ENCODE peak calls at places on chromosomes 1 and 21, in seven cellular contexts. P, M, K, I, L, B and V are unnamed samples.

GRCh38 chr1:9874959-9875635 is 35.0 kb downstream of the CTNNBIP1 start:
- DNase-seq in P (peak; percentile 67), M (peak; percentile 67), K (no peak), I (peak; percentile 51), L (peak; percentile 84), B (peak; percentile 80), V (peak; percentile 87)

GRCh38 chr1:181674617-181675016 is 191.3 kb downstream of the CACNA1E start:
- DNase-seq in P (no peak), M (no peak), K (no peak), I (no peak), L (peak; percentile 4), B (no peak), V (no peak)

GRCh38 chr1:176110203-176110602 is 96.9 kb downstream of the COP1 start:
- DNase-seq in P (peak; percentile 83), M (peak; percentile 15), K (no peak), I (no peak), L (no peak), B (no peak), V (no peak)

GRCh38 chr1:204945565-204945977 is 74.9 kb downstream of the NFASC start:
- DNase-seq in P (no peak), M (no peak), K (no peak), I (no peak), L (no peak), B (no peak), V (peak; percentile 60)

GRCh38 chr1:77511440-77511840 is 171.0 kb downstream of the ZZZ3 start:
- DNase-seq in P (peak; percentile 94), M (peak; percentile 77), K (peak; percentile 44), I (peak; percentile 43), L (no peak), B (no peak), V (no peak)

GRCh38 chr21:9008636-9009035 is 1512.7 kb upstream of the TPTE start:
- DNase-seq in P (no peak), M (no peak), K (no peak), I (peak; percentile 64), L (no peak), B (no peak), V (no peak)

GRCh38 chr1:158521666-158522058 is 32.5 kb downstream of the OR6Y1 start:
- DNase-seq in P (no peak), M (no peak), K (no peak), I (no peak), L (no peak), B (no peak), V (no peak)

GRCh38 chr1:72051538-72051937 is 230.8 kb downstream of the NEGR1 start:
- DNase-seq in P (no peak), M (peak; percentile 27), K (no peak), I (no peak), L (no peak), B (no peak), V (no peak)

GRCh38 chr1:45622267-45622890 is 1.5 kb downstream of the CCDC17 start:
- DNase-seq in P (no peak), M (no peak), K (no peak), I (peak; percentile 7), L (no peak), B (peak; percentile 44), V (no peak)

GRCh38 chr1:61445269-61445825 is 279.6 kb downstream of the TM2D1 start:
- DNase-seq in P (no peak), M (no peak), K (peak; percentile 32), I (no peak), L (no peak), B (no peak), V (no peak)

GRCh38 chr1:78044796-78045599 is 768 bp upstream of the GIPC2 start:
- DNase-seq in P (no peak), M (no peak), K (no peak), I (no peak), L (no peak), B (no peak), V (no peak)

GRCh38 chr21:45441431-45442255 is 36.7 kb downstream of the COL18A1 start:
- DNase-seq in P (no peak), M (no peak), K (no peak), I (no peak), L (no peak), B (peak; percentile 40), V (peak; percentile 8)

GRCh38 chr1:4129693-4130092 is 229.6 kb upstream of the C1orf174 start:
- DNase-seq in P (no peak), M (no peak), K (no peak), I (no peak), L (no peak), B (no peak), V (no peak)

GRCh38 chr21:37257967-37258877 is 8.9 kb downstream of the VPS26C start:
- DNase-seq in P (peak; percentile 36), M (peak; percentile 50), K (peak; percentile 46), I (peak; percentile 84), L (peak; percentile 97), B (peak; percentile 69), V (peak; percentile 70)

GRCh38 chr1:100538935-100539835 is 1.2 kb downstream of the GPR88 start:
- DNase-seq in P (peak; percentile 3), M (no peak), K (no peak), I (peak; percentile 7), L (no peak), B (peak; percentile 29), V (peak; percentile 56)

GRCh38 chr1:145846191-145846590 is 761 bp downstream of the NUDT17 start:
- DNase-seq in P (peak; percentile 31), M (peak; percentile 32), K (no peak), I (peak; percentile 38), L (peak; percentile 52), B (no peak), V (peak; percentile 20)

GRCh38 chr1:150410582-150411101 is 46.7 kb downstream of the RPRD2 start:
- DNase-seq in P (peak; percentile 43), M (peak; percentile 4), K (no peak), I (peak; percentile 14), L (no peak), B (no peak), V (no peak)

GRCh38 chr21:29304577-29304976 is 5.9 kb downstream of the BACH1 start:
- DNase-seq in P (no peak), M (no peak), K (no peak), I (no peak), L (no peak), B (no peak), V (no peak)

GRCh38 chr1:235632538-235633219 is 16.9 kb downstream of the GNG4 start:
- DNase-seq in P (peak; percentile 56), M (peak; percentile 66), K (no peak), I (no peak), L (peak; percentile 53), B (no peak), V (no peak)

GRCh38 chr21:41601573-41602371 is 93.8 kb upstream of the TMPRSS2 start:
- DNase-seq in P (peak; percentile 13), M (no peak), K (no peak), I (no peak), L (peak; percentile 35), B (no peak), V (no peak)

GRCh38 chr1:5960336-5960735 is 31.9 kb downstream of the NPHP4 start:
- DNase-seq in P (no peak), M (no peak), K (no peak), I (no peak), L (no peak), B (no peak), V (no peak)

GRCh38 chr1:35773711-35774110 is 3.9 kb upstream of the CLSPN start:
- DNase-seq in P (no peak), M (no peak), K (peak; percentile 27), I (no peak), L (no peak), B (no peak), V (no peak)

GRCh38 chr1:35768350-35769187 is 1.2 kb downstream of the CLSPN start:
- DNase-seq in P (no peak), M (peak; percentile 12), K (no peak), I (peak; percentile 10), L (peak; percentile 9), B (no peak), V (no peak)

GRCh38 chr1:35769759-35770446 is at the start of gene CLSPN:
- DNase-seq in P (peak; percentile 94), M (peak; percentile 96), K (peak; percentile 79), I (peak; percentile 92), L (peak; percentile 98), B (peak; percentile 92), V (peak; percentile 97)

GRCh38 chr1:35764283-35764682 is 5.5 kb downstream of the CLSPN start:
- DNase-seq in P (no peak), M (no peak), K (no peak), I (no peak), L (no peak), B (no peak), V (no peak)

DNA sequence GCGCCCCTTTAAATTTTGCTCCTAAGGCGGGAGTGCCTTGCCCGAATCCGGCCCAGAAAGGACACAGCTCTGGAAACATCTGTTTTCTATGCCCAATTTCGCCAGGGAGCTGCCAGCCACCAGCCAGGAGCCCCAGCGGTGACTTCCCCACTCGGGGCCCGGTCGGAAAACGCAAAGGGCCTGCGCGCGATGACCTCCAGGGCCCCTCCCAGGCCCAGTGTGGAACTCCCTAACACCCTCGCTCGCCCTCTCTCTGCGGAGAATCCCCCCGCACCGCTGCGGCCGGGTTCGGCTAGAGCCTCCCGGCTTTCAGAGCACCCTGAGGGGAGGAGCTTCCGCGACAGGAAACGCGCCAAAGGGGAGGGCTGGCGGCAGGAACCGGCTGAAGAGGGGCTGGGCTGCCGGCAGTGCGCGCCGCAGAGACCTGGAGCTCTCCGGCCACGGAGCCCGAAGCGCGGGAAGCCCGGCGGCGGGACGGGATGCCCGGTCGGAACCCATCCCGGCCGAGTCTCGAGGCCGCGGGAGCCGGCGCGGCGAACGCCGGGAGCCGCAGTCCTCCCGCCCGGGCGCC is 505 bp downstream of the CLSPN start:
- DNase-seq in P (peak; percentile 75), M (peak; percentile 88), K (peak; percentile 58), I (peak; percentile 80), L (peak; percentile 95), B (peak; percentile 77), V (peak; percentile 95)
- TF ChIP-seq CTCF in P (no peak), M (peak; percentile 5), K (peak; percentile 20), I (no peak), L (no peak), B (peak; percentile 11), V (no peak)

GRCh38 chr21:34242973-34243372 is 120.8 kb upstream of the KCNE2 start:
- DNase-seq in P (no peak), M (no peak), K (no peak), I (no peak), L (no peak), B (no peak), V (no peak)

GRCh38 chr21:34243562-34243961 is 120.2 kb upstream of the KCNE2 start:
- DNase-seq in P (peak; percentile 11), M (peak; percentile 15), K (no peak), I (peak; percentile 16), L (peak; percentile 53), B (no peak), V (no peak)
- TF ChIP-seq CTCF in P (peak; percentile 47), M (peak; percentile 67), K (peak; percentile 72), I (no peak), L (peak; percentile 39), B (no peak), V (no peak)

GRCh38 chr1:156584813-156585212 is 5.3 kb downstream of the TTC24 start:
- DNase-seq in P (no peak), M (no peak), K (no peak), I (no peak), L (peak; percentile 40), B (no peak), V (peak; percentile 40)
- TF ChIP-seq CTCF in P (peak; percentile 12), M (peak; percentile 39), K (peak; percentile 45), I (peak; percentile 23), L (peak; percentile 56), B (no peak), V (no peak)

GRCh38 chr21:39012314-39013230 is 170.7 kb downstream of the PSMG1 start:
- DNase-seq in P (no peak), M (no peak), K (no peak), I (peak; percentile 4), L (no peak), B (no peak), V (no peak)
- TF ChIP-seq CTCF in P (no peak), M (no peak), K (no peak), I (no peak), L (no peak), B (no peak), V (no peak)

GRCh38 chr1:96541491-96541890 is 180.1 kb upstream of the PTBP2 start:
- DNase-seq in P (no peak), M (no peak), K (no peak), I (no peak), L (no peak), B (no peak), V (no peak)
- TF ChIP-seq CTCF in P (no peak), M (no peak), K (no peak), I (no peak), L (no peak), B (no peak), V (no peak)